ENCODE peak calls at places on chromosomes 12 and 14, in five cellular contexts. One of them, this sample, is unnamed.

GRCh38 chr12:5590316-5590715 is 158.4 kb downstream of the NTF3 start:
- DNase-seq in heart left ventricle: no peak
- DNase-seq in substantia nigra: no peak
- DNase-seq in activated T-cell treated with anti-CD3 and anti-CD28 coated beads, Interleukin-2, amount 50 U/mL, for 24 hours: no peak
- DNase-seq in GM12892: no peak
- DNase-seq in this sample: no peak

GRCh38 chr14:67853207-67853606 is 33.6 kb downstream of the RAD51B start:
- DNase-seq in activated T-cell treated with anti-CD3 and anti-CD28 coated beads, Interleukin-2, amount 50 U/mL, for 24 hours: no peak
- DNase-seq in GM12892: no peak
- DNase-seq in substantia nigra: no peak
- DNase-seq in heart left ventricle: no peak
- DNase-seq in this sample: no peak

GRCh38 chr12:112182499-112182898 is 57.1 kb downstream of the TRAFD1 start:
- DNase-seq in activated T-cell treated with anti-CD3 and anti-CD28 coated beads, Interleukin-2, amount 50 U/mL, for 24 hours: no peak
- DNase-seq in heart left ventricle: no peak
- DNase-seq in substantia nigra: peak
- DNase-seq in GM12892: no peak
- DNase-seq in this sample: no peak

GRCh38 chr12:643478-644292 is 19.6 kb downstream of the NINJ2 start:
- DNase-seq in GM12892: no peak
- DNase-seq in substantia nigra: no peak
- DNase-seq in heart left ventricle: peak
- DNase-seq in activated T-cell treated with anti-CD3 and anti-CD28 coated beads, Interleukin-2, amount 50 U/mL, for 24 hours: no peak
- DNase-seq in this sample: no peak

GRCh38 chr12:6382371-6382770 is 1.6 kb upstream of the LTBR start:
- DNase-seq in activated T-cell treated with anti-CD3 and anti-CD28 coated beads, Interleukin-2, amount 50 U/mL, for 24 hours: no peak
- DNase-seq in substantia nigra: no peak
- DNase-seq in heart left ventricle: no peak
- DNase-seq in GM12892: no peak
- DNase-seq in this sample: no peak

GRCh38 chr12:1351926-1352325 is 242.5 kb downstream of the FBXL14 start:
- DNase-seq in heart left ventricle: no peak
- DNase-seq in activated T-cell treated with anti-CD3 and anti-CD28 coated beads, Interleukin-2, amount 50 U/mL, for 24 hours: no peak
- DNase-seq in substantia nigra: no peak
- DNase-seq in GM12892: no peak
- DNase-seq in this sample: no peak

GRCh38 chr12:5200276-5201087 is 156.8 kb downstream of the KCNA5 start:
- DNase-seq in GM12892: peak
- DNase-seq in substantia nigra: no peak
- DNase-seq in activated T-cell treated with anti-CD3 and anti-CD28 coated beads, Interleukin-2, amount 50 U/mL, for 24 hours: peak
- DNase-seq in heart left ventricle: peak
- DNase-seq in this sample: peak

GRCh38 chr14:104299993-104300761 is 161.8 kb downstream of the KIF26A start:
- DNase-seq in activated T-cell treated with anti-CD3 and anti-CD28 coated beads, Interleukin-2, amount 50 U/mL, for 24 hours: no peak
- DNase-seq in substantia nigra: no peak
- DNase-seq in heart left ventricle: peak
- DNase-seq in GM12892: no peak
- DNase-seq in this sample: no peak

GRCh38 chr14:72443256-72443655 is 450.6 kb downstream of the DPF3 start:
- DNase-seq in activated T-cell treated with anti-CD3 and anti-CD28 coated beads, Interleukin-2, amount 50 U/mL, for 24 hours: no peak
- DNase-seq in heart left ventricle: no peak
- DNase-seq in GM12892: no peak
- DNase-seq in substantia nigra: no peak
- DNase-seq in this sample: no peak

GRCh38 chr12:13229504-13229903 is 33.0 kb downstream of the EMP1 start:
- DNase-seq in activated T-cell treated with anti-CD3 and anti-CD28 coated beads, Interleukin-2, amount 50 U/mL, for 24 hours: no peak
- DNase-seq in GM12892: no peak
- DNase-seq in heart left ventricle: no peak
- DNase-seq in substantia nigra: no peak
- DNase-seq in this sample: no peak

GRCh38 chr12:30959110-30959710 is 32.7 kb downstream of the TSPAN11 start:
- DNase-seq in heart left ventricle: no peak
- DNase-seq in GM12892: no peak
- DNase-seq in activated T-cell treated with anti-CD3 and anti-CD28 coated beads, Interleukin-2, amount 50 U/mL, for 24 hours: no peak
- DNase-seq in substantia nigra: no peak
- DNase-seq in this sample: no peak

This sample was measured in NCI-H187 treated with DMSO at 0.1 percent for 48 hours.